ENCODE peak calls at places on chromosomes 11 and 22, in nine cellular contexts. One of them, this sample, is unnamed. For H3K9me3 and H3K4me1, the result is how much of the 10 kb centered on the place peaks cover.

GRCh38 chr11:118886681-118887111 is 3.0 kb downstream of the CXCR5 start:
- DNase-seq in endodermal cell: no peak
- DNase-seq in tibial artery: no peak
- DNase-seq in transverse colon: no peak
- DNase-seq in left lung: no peak
- DNase-seq in tibial nerve: no peak
- DNase-seq in heart left ventricle: no peak
- DNase-seq in IMR-90: no peak
- DNase-seq in stomach: no peak
- DNase-seq in this sample: no peak

GRCh38 chr11:132161538-132161937 is 791.1 kb downstream of the NTM start:
- DNase-seq in transverse colon: no peak
- DNase-seq in stomach: no peak
- DNase-seq in left lung: no peak
- DNase-seq in tibial artery: no peak
- DNase-seq in tibial nerve: no peak
- DNase-seq in IMR-90: no peak
- DNase-seq in heart left ventricle: no peak
- DNase-seq in endodermal cell: no peak
- DNase-seq in this sample: no peak

GRCh38 chr11:90737328-90738050 is 514.6 kb upstream of the CHORDC1 start:
- DNase-seq in left lung: no peak
- DNase-seq in heart left ventricle: no peak
- DNase-seq in stomach: no peak
- DNase-seq in tibial artery: no peak
- DNase-seq in tibial nerve: no peak
- DNase-seq in IMR-90: no peak
- DNase-seq in transverse colon: no peak
- DNase-seq in endodermal cell: peak
- DNase-seq in this sample: no peak

GRCh38 chr11:112280268-112281126 is 19.8 kb upstream of the PLET1 start:
- DNase-seq in left lung: peak
- DNase-seq in tibial nerve: peak
- DNase-seq in transverse colon: peak
- DNase-seq in endodermal cell: peak
- DNase-seq in heart left ventricle: peak
- DNase-seq in stomach: peak
- DNase-seq in tibial artery: peak
- DNase-seq in IMR-90: peak
- DNase-seq in this sample: no peak

GRCh38 chr11:45568031-45568430 is 97.4 kb downstream of the CHST1 start:
- DNase-seq in heart left ventricle: no peak
- DNase-seq in transverse colon: no peak
- DNase-seq in left lung: no peak
- DNase-seq in tibial artery: no peak
- DNase-seq in endodermal cell: no peak
- DNase-seq in stomach: no peak
- DNase-seq in tibial nerve: no peak
- DNase-seq in IMR-90: no peak
- DNase-seq in this sample: no peak

GRCh38 chr11:110478410-110478809 is 48.7 kb downstream of the FDX1 start:
- DNase-seq in transverse colon: no peak
- DNase-seq in endodermal cell: peak
- DNase-seq in left lung: no peak
- DNase-seq in stomach: no peak
- DNase-seq in tibial nerve: no peak
- DNase-seq in IMR-90: no peak
- DNase-seq in heart left ventricle: no peak
- DNase-seq in tibial artery: no peak
- DNase-seq in this sample: no peak

GRCh38 chr11:17765381-17766359 is 31.1 kb downstream of the KCNC1 start:
- DNase-seq in IMR-90: peak
- DNase-seq in heart left ventricle: no peak
- DNase-seq in tibial artery: no peak
- DNase-seq in endodermal cell: no peak
- DNase-seq in transverse colon: no peak
- DNase-seq in stomach: no peak
- DNase-seq in tibial nerve: no peak
- DNase-seq in left lung: no peak
- DNase-seq in this sample: no peak

GRCh38 chr11:66475349-66476172 is 4.7 kb upstream of the DPP3 start:
- DNase-seq in stomach: no peak
- DNase-seq in left lung: no peak
- DNase-seq in tibial nerve: no peak
- DNase-seq in IMR-90: no peak
- DNase-seq in endodermal cell: no peak
- DNase-seq in tibial artery: no peak
- DNase-seq in heart left ventricle: no peak
- DNase-seq in transverse colon: no peak
- DNase-seq in this sample: no peak

GRCh38 chr11:44128729-44129128 is 33.3 kb downstream of the EXT2 start:
- DNase-seq in heart left ventricle: no peak
- DNase-seq in tibial artery: no peak
- DNase-seq in tibial nerve: no peak
- DNase-seq in IMR-90: no peak
- DNase-seq in left lung: no peak
- DNase-seq in endodermal cell: no peak
- DNase-seq in stomach: no peak
- DNase-seq in transverse colon: no peak
- DNase-seq in this sample: no peak

DNA sequence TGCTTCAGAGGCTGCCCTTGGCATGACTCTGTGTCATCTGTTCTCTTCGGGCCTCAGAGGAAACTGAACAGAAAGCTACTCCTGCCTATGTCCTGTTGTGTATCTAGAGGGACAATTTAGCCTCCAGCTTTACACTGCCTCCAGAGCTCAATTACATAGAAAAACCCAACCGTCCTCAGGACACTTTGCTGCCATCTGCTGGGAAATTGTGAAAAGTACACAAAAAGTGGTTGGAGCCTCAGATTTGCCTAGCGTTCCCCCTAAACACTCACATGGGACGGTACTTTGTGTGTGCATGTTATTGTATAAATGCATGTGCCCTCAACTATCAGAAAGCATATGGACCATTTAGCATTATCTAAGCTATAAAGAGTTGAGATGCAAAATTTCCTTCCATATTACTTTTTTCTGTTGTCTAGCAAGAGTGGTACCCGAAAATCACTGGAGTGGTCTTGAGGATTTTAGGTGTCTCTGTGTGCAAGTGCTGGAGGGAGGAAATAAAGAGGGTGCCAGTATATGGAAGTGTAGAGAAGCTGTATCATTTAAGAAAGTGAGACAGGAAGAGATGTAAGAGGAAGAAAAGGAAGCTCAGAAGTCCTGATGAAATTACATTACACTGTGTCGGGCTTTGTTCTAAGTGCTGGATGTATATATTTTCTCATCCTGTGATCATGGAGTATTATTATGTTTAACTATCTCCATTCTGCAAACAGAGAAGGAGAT is 8.7 kb upstream of the MS4A4E start:
- DNase-seq in left lung: no peak
- DNase-seq in transverse colon: no peak
- DNase-seq in heart left ventricle: no peak
- DNase-seq in endodermal cell: peak
- DNase-seq in IMR-90: no peak
- DNase-seq in stomach: no peak
- DNase-seq in tibial nerve: peak
- DNase-seq in tibial artery: no peak
- DNase-seq in this sample: no peak
- TF ChIP-seq CTCF in left lung: peak
- TF ChIP-seq CTCF in transverse colon: peak
- TF ChIP-seq CTCF in heart left ventricle: peak
- TF ChIP-seq CTCF in endodermal cell: peak
- TF ChIP-seq CTCF in IMR-90: no peak
- TF ChIP-seq CTCF in stomach: no peak
- TF ChIP-seq CTCF in tibial nerve: no peak
- TF ChIP-seq CTCF in tibial artery: peak
- TF ChIP-seq CTCF in this sample: peak

DNA sequence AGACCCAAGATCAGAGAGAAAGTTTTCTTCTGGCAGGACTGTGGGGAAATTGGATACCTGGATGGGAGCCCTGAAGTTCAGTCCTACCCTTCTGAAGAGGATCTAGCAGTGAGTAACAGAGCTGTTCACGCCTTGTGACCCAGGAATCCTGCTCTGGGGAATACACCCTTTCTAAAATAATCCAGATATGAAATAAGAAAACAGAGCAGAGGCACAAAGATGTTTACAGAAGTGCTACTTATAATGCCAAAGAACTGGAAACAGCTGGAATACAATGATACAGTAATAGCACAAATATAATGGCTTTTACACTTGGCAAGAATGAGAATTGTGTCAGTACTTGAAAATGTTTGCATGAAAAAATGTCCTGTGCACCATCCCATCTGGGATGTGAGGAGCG is 304.0 kb upstream of the NARS2 start:
- DNase-seq in heart left ventricle: no peak
- DNase-seq in tibial artery: no peak
- DNase-seq in tibial nerve: no peak
- DNase-seq in stomach: no peak
- DNase-seq in endodermal cell: no peak
- DNase-seq in IMR-90: no peak
- DNase-seq in transverse colon: no peak
- DNase-seq in left lung: no peak
- DNase-seq in this sample: no peak
- H3K9me3 ChIP-seq in heart left ventricle: under half
- H3K9me3 ChIP-seq in tibial artery: under half
- H3K9me3 ChIP-seq in tibial nerve: under half
- H3K9me3 ChIP-seq in stomach: under half
- H3K9me3 ChIP-seq in endodermal cell: under half
- H3K9me3 ChIP-seq in IMR-90: under half
- H3K9me3 ChIP-seq in transverse colon: under half
- H3K9me3 ChIP-seq in left lung: under half
- H3K9me3 ChIP-seq in this sample: under half

GRCh38 chr11:12754582-12755250 is 80.5 kb downstream of the TEAD1 start:
- DNase-seq in endodermal cell: no peak
- DNase-seq in heart left ventricle: no peak
- DNase-seq in IMR-90: no peak
- DNase-seq in tibial nerve: no peak
- DNase-seq in stomach: no peak
- DNase-seq in transverse colon: peak
- DNase-seq in left lung: no peak
- DNase-seq in tibial artery: no peak
- DNase-seq in this sample: no peak

GRCh38 chr11:12756101-12756500 is 81.9 kb downstream of the TEAD1 start:
- DNase-seq in heart left ventricle: no peak
- DNase-seq in IMR-90: no peak
- DNase-seq in endodermal cell: no peak
- DNase-seq in tibial artery: no peak
- DNase-seq in transverse colon: no peak
- DNase-seq in tibial nerve: no peak
- DNase-seq in left lung: no peak
- DNase-seq in stomach: no peak
- DNase-seq in this sample: no peak

GRCh38 chr11:12756867-12757266 is 82.6 kb downstream of the TEAD1 start:
- DNase-seq in left lung: no peak
- DNase-seq in stomach: no peak
- DNase-seq in tibial artery: no peak
- DNase-seq in transverse colon: no peak
- DNase-seq in endodermal cell: no peak
- DNase-seq in tibial nerve: no peak
- DNase-seq in heart left ventricle: no peak
- DNase-seq in IMR-90: no peak
- DNase-seq in this sample: no peak

GRCh38 chr11:12757416-12757815 is 83.2 kb downstream of the TEAD1 start:
- DNase-seq in stomach: no peak
- DNase-seq in tibial nerve: no peak
- DNase-seq in heart left ventricle: no peak
- DNase-seq in transverse colon: no peak
- DNase-seq in tibial artery: no peak
- DNase-seq in left lung: no peak
- DNase-seq in IMR-90: no peak
- DNase-seq in endodermal cell: no peak
- DNase-seq in this sample: no peak

DNA sequence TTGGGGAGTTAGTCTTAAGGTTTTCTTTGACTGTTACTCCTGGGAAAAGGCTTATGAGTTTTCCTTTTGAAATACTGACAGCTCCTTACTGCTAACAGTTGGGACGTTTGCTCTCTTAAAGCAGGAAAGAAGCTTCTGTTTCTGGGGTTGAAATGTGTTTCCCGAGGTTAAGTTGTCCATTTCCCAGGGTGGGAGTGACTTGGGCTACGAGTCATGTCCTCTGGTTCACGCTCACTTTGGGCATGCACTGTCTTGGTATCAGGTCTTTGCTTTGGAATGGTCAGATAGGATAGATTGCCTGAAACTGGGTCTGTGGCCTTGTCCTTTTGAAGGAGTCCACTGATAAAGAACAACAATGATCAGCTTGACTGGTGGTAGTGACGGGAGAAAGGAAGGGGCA is 81.3 kb downstream of the TEAD1 start:
- DNase-seq in left lung: no peak
- DNase-seq in tibial nerve: no peak
- DNase-seq in endodermal cell: no peak
- DNase-seq in IMR-90: peak
- DNase-seq in transverse colon: no peak
- DNase-seq in tibial artery: no peak
- DNase-seq in stomach: no peak
- DNase-seq in heart left ventricle: no peak
- DNase-seq in this sample: no peak
- H3K4me1 ChIP-seq in left lung: under half
- H3K4me1 ChIP-seq in tibial nerve: under half
- H3K4me1 ChIP-seq in endodermal cell: under half
- H3K4me1 ChIP-seq in IMR-90: under half
- H3K4me1 ChIP-seq in transverse colon: under half
- H3K4me1 ChIP-seq in tibial artery: under half
- H3K4me1 ChIP-seq in stomach: under half
- H3K4me1 ChIP-seq in heart left ventricle: under half
- H3K4me1 ChIP-seq in this sample: under half

DNA sequence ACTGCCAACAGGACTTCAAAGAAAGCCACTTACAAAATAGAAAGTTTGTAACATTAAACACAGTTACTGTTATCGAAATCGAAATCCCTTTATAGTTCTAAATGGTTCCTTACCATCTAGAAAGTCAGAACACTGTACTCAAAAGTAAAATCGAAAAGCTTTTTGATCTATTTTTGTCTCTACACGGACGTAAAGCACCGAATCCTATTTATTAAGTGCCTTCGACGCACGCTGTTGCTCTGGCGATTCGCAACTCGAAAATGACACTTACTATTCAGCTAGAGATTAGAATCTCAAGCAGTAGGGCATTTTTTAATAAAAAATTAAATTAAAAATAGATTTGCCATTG is 78.3 kb downstream of the LARGE1 start:
- DNase-seq in left lung: no peak
- DNase-seq in IMR-90: no peak
- DNase-seq in transverse colon: no peak
- DNase-seq in endodermal cell: no peak
- DNase-seq in stomach: no peak
- DNase-seq in tibial artery: no peak
- DNase-seq in tibial nerve: no peak
- DNase-seq in heart left ventricle: no peak
- DNase-seq in this sample: no peak
- TF ChIP-seq CTCF in left lung: no peak
- TF ChIP-seq CTCF in IMR-90: no peak
- TF ChIP-seq CTCF in transverse colon: no peak
- TF ChIP-seq CTCF in endodermal cell: no peak
- TF ChIP-seq CTCF in stomach: no peak
- TF ChIP-seq CTCF in tibial artery: no peak
- TF ChIP-seq CTCF in tibial nerve: no peak
- TF ChIP-seq CTCF in heart left ventricle: no peak
- TF ChIP-seq CTCF in this sample: no peak

GRCh38 chr22:44613196-44613595 is 88.8 kb upstream of the PRR5 start:
- DNase-seq in heart left ventricle: no peak
- DNase-seq in transverse colon: no peak
- DNase-seq in tibial artery: no peak
- DNase-seq in left lung: no peak
- DNase-seq in stomach: no peak
- DNase-seq in endodermal cell: no peak
- DNase-seq in tibial nerve: no peak
- DNase-seq in IMR-90: no peak
- DNase-seq in this sample: no peak
- H3K9me3 ChIP-seq in heart left ventricle: under half
- H3K9me3 ChIP-seq in transverse colon: under half
- H3K9me3 ChIP-seq in tibial artery: under half
- H3K9me3 ChIP-seq in left lung: half or more
- H3K9me3 ChIP-seq in stomach: half or more
- H3K9me3 ChIP-seq in endodermal cell: under half
- H3K9me3 ChIP-seq in tibial nerve: under half
- H3K9me3 ChIP-seq in IMR-90: under half
- H3K9me3 ChIP-seq in this sample: under half